ENCODE peak calls at places on chromosomes 4 and X, in eight cellular contexts. G is left lung, Q is breast epithelium, F is body of pancreas, U is K562, M is pancreas, S is suprapubic skin, E is spleen. C is an unnamed sample.

GRCh38 chr4:150425161-150425560 is 156.8 kb upstream of the MAB21L2 start:
- DNase-seq in G (no peak), Q (no peak), F (no peak), U (no peak), M (no peak), S (no peak), E (no peak), C (no peak)

GRCh38 chrX:65985922-65986588 is 53.8 kb downstream of the VSIG4 start:
- DNase-seq in G (peak), Q (no peak), F (peak), U (peak), M (no peak), S (no peak), E (peak), C (no peak)

GRCh38 chr4:38894340-38894982 is 26.9 kb downstream of the FAM114A1 start:
- DNase-seq in G (no peak), Q (no peak), F (no peak), U (no peak), M (no peak), S (no peak), E (no peak), C (no peak)

GRCh38 chr4:22483551-22483981 is 32.3 kb downstream of the ADGRA3 start:
- DNase-seq in G (no peak), Q (no peak), F (no peak), U (no peak), M (no peak), S (no peak), E (no peak), C (no peak)

GRCh38 chr4:54227261-54228063 is 1.6 kb upstream of the PDGFRA start:
- DNase-seq in G (peak), Q (no peak), F (no peak), U (no peak), M (no peak), S (no peak), E (no peak), C (no peak)

GRCh38 chr4:114599231-114600065 is 841 bp downstream of the UGT8 start:
- DNase-seq in G (peak), Q (no peak), F (peak), U (no peak), M (peak), S (no peak), E (peak), C (no peak)

GRCh38 chrX:1727531-1728027 is 112.7 kb downstream of the ASMT start:
- DNase-seq in G (no peak), Q (no peak), F (no peak), U (no peak), M (no peak), S (no peak), E (no peak), C (no peak)

GRCh38 chr4:148935179-148935578 is 493.0 kb upstream of the NR3C2 start:
- DNase-seq in G (no peak), Q (no peak), F (no peak), U (no peak), M (no peak), S (no peak), E (no peak), C (no peak)

GRCh38 chr4:101870874-101871273 is 80.3 kb downstream of the BANK1 start:
- DNase-seq in G (no peak), Q (no peak), F (no peak), U (no peak), M (no peak), S (no peak), E (no peak), C (no peak)

GRCh38 chr4:39305902-39306677 is 60.1 kb downstream of the RFC1 start:
- DNase-seq in G (no peak), Q (no peak), F (peak), U (peak), M (no peak), S (no peak), E (no peak), C (no peak)

GRCh38 chrX:19682712-19683331 is 167.5 kb upstream of the MAP3K15 start:
- DNase-seq in G (peak), Q (no peak), F (peak), U (no peak), M (no peak), S (peak), E (peak), C (peak)

GRCh38 chr4:146916479-146917076 is 29.1 kb downstream of the TTC29 start:
- DNase-seq in G (no peak), Q (no peak), F (no peak), U (peak), M (no peak), S (no peak), E (no peak), C (no peak)

GRCh38 chrX:15344106-15344505 is 8.8 kb upstream of the PIGA start:
- DNase-seq in G (no peak), Q (no peak), F (no peak), U (no peak), M (no peak), S (no peak), E (no peak), C (no peak)

GRCh38 chr4:183099537-183100297 is 660 bp downstream of the WWC2 start:
- DNase-seq in G (peak), Q (no peak), F (peak), U (peak), M (peak), S (no peak), E (peak), C (no peak)

GRCh38 chr4:186002853-186003252 is 66.1 kb upstream of the TLR3 start:
- DNase-seq in G (no peak), Q (no peak), F (no peak), U (no peak), M (no peak), S (no peak), E (no peak), C (no peak)

GRCh38 chrX:11351375-11352295 is 58.4 kb downstream of the AMELX start:
- DNase-seq in G (peak), Q (no peak), F (peak), U (no peak), M (peak), S (peak), E (peak), C (no peak)

GRCh38 chrX:10047631-10048030 is 80.5 kb downstream of the CLDN34 start:
- DNase-seq in G (no peak), Q (no peak), F (no peak), U (no peak), M (no peak), S (no peak), E (no peak), C (no peak)

GRCh38 chrX:124268099-124268498 is 64.4 kb upstream of the TEX13D start:
- DNase-seq in G (no peak), Q (no peak), F (no peak), U (no peak), M (no peak), S (no peak), E (no peak), C (no peak)

GRCh38 chrX:38277802-38278201 is 49.5 kb downstream of the RPGR start:
- DNase-seq in G (no peak), Q (no peak), F (no peak), U (no peak), M (no peak), S (no peak), E (no peak), C (no peak)

GRCh38 chrX:38278682-38279081 is 48.6 kb downstream of the RPGR start:
- DNase-seq in G (no peak), Q (no peak), F (no peak), U (no peak), M (no peak), S (no peak), E (no peak), C (no peak)

GRCh38 chrX:38279188-38279587 is 48.1 kb downstream of the RPGR start:
- DNase-seq in G (no peak), Q (no peak), F (no peak), U (no peak), M (no peak), S (no peak), E (no peak), C (no peak)

GRCh38 chrX:38285649-38286048 is 41.7 kb downstream of the RPGR start:
- DNase-seq in G (no peak), Q (no peak), F (no peak), U (no peak), M (no peak), S (no peak), E (no peak), C (no peak)

DNA sequence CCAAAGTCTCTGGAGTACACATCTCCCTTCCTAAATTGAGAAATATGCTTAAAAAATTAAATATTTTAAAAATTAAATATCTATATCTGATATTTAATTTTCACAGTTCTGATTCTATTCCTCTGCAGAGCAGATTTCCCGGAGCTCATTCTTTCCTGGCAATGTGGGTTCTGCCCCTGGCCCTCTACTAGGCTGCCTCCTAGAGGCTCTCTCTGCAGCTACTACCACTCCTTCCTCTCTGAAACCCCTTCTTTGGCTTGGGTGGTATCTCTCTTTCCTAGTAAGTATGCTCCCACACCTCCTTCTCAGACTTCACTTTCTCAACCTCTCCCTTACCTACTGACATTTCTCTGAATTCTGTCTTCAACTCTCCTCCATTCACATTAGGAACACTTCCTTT is 45.3 kb downstream of the RPGR start:
- DNase-seq in G (no peak), Q (no peak), F (no peak), U (no peak), M (no peak), S (no peak), E (no peak), C (no peak)
- TF ChIP-seq CTCF in G (no peak), Q (no peak), F (no peak), U (no peak), M (no peak), S (no peak), E (no peak), C (no peak)

GRCh38 chr4:1017706-1018105 is 6.3 kb downstream of the FGFRL1 start:
- DNase-seq in G (no peak), Q (no peak), F (no peak), U (peak), M (no peak), S (no peak), E (no peak), C (no peak)

GRCh38 chr4:1018147-1019020 is 7.0 kb downstream of the FGFRL1 start:
- DNase-seq in G (no peak), Q (no peak), F (no peak), U (peak), M (no peak), S (no peak), E (no peak), C (no peak)

GRCh38 chr4:1019320-1019719 is 7.9 kb downstream of the FGFRL1 start:
- DNase-seq in G (no peak), Q (no peak), F (no peak), U (peak), M (no peak), S (no peak), E (no peak), C (no peak)

GRCh38 chr4:1021386-1022050 is 10.1 kb downstream of the FGFRL1 start:
- DNase-seq in G (no peak), Q (no peak), F (no peak), U (no peak), M (no peak), S (no peak), E (no peak), C (no peak)

GRCh38 chr4:1019726-1020470 is 8.5 kb downstream of the FGFRL1 start:
- DNase-seq in G (no peak), Q (no peak), F (no peak), U (peak), M (no peak), S (no peak), E (no peak), C (no peak)
- TF ChIP-seq CTCF in G (no peak), Q (no peak), F (no peak), U (no peak), M (no peak), S (no peak), E (no peak), C (no peak)

GRCh38 chr4:43275779-43276178 is 383.3 kb downstream of the GRXCR1 start:
- DNase-seq in G (no peak), Q (no peak), F (no peak), U (no peak), M (no peak), S (no peak), E (no peak), C (no peak)

GRCh38 chr4:43277003-43277402 is 384.5 kb downstream of the GRXCR1 start:
- DNase-seq in G (no peak), Q (no peak), F (no peak), U (no peak), M (no peak), S (no peak), E (no peak), C (no peak)

GRCh38 chr4:43271946-43272345 is 379.4 kb downstream of the GRXCR1 start:
- DNase-seq in G (no peak), Q (no peak), F (no peak), U (no peak), M (no peak), S (no peak), E (no peak), C (no peak)

GRCh38 chr4:43274376-43274775 is 381.9 kb downstream of the GRXCR1 start:
- DNase-seq in G (no peak), Q (no peak), F (no peak), U (no peak), M (no peak), S (no peak), E (no peak), C (no peak)
- TF ChIP-seq CTCF in G (no peak), Q (no peak), F (no peak), U (no peak), M (no peak), S (no peak), E (no peak), C (no peak)

GRCh38 chr4:7876096-7876993 is 63.3 kb downstream of the AFAP1 start:
- DNase-seq in G (no peak), Q (no peak), F (no peak), U (no peak), M (no peak), S (no peak), E (no peak), C (no peak)
- TF ChIP-seq CTCF in G (no peak), Q (no peak), F (no peak), U (no peak), M (no peak), S (no peak), E (no peak), C (no peak)

GRCh38 chr4:181998588-181998987 is 244.6 kb upstream of the TENM3 start:
- DNase-seq in G (no peak), Q (no peak), F (no peak), U (no peak), M (no peak), S (no peak), E (no peak), C (no peak)
- TF ChIP-seq CTCF in G (no peak), Q (no peak), F (no peak), U (no peak), M (no peak), S (no peak), E (no peak), C (no peak)

GRCh38 chrX:47193475-47194241 is at the start of gene UBA1:
- DNase-seq in G (peak), Q (peak), F (peak), U (peak), M (peak), S (peak), E (peak), C (peak)
- TF ChIP-seq CTCF in G (peak), Q (peak), F (peak), U (peak), M (peak), S (peak), E (peak), C (peak)

GRCh38 chr4:48016141-48017107 is at the start of the genes CNGA1 and NIPAL1:
- DNase-seq in G (peak), Q (peak), F (peak), U (peak), M (peak), S (peak), E (peak), C (no peak)

GRCh38 chr4:48015678-48016077 is 803 bp downstream of the CNGA1 start:
- DNase-seq in G (no peak), Q (no peak), F (no peak), U (no peak), M (no peak), S (no peak), E (no peak), C (no peak)

GRCh38 chr4:48018112-48018511 is 1.5 kb downstream of the NIPAL1 start:
- DNase-seq in G (no peak), Q (no peak), F (no peak), U (no peak), M (no peak), S (no peak), E (no peak), C (no peak)

GRCh38 chr4:48015216-48015615 is 1.3 kb downstream of the CNGA1 start:
- DNase-seq in G (no peak), Q (no peak), F (no peak), U (no peak), M (no peak), S (no peak), E (no peak), C (no peak)

GRCh38 chr4:48017108-48017527 is 546 bp downstream of the NIPAL1 start:
- DNase-seq in G (peak), Q (peak), F (peak), U (peak), M (peak), S (peak), E (peak), C (no peak)
- TF ChIP-seq CTCF in G (no peak), Q (no peak), F (no peak), U (no peak), M (no peak), S (no peak), E (no peak), C (no peak)

DNA sequence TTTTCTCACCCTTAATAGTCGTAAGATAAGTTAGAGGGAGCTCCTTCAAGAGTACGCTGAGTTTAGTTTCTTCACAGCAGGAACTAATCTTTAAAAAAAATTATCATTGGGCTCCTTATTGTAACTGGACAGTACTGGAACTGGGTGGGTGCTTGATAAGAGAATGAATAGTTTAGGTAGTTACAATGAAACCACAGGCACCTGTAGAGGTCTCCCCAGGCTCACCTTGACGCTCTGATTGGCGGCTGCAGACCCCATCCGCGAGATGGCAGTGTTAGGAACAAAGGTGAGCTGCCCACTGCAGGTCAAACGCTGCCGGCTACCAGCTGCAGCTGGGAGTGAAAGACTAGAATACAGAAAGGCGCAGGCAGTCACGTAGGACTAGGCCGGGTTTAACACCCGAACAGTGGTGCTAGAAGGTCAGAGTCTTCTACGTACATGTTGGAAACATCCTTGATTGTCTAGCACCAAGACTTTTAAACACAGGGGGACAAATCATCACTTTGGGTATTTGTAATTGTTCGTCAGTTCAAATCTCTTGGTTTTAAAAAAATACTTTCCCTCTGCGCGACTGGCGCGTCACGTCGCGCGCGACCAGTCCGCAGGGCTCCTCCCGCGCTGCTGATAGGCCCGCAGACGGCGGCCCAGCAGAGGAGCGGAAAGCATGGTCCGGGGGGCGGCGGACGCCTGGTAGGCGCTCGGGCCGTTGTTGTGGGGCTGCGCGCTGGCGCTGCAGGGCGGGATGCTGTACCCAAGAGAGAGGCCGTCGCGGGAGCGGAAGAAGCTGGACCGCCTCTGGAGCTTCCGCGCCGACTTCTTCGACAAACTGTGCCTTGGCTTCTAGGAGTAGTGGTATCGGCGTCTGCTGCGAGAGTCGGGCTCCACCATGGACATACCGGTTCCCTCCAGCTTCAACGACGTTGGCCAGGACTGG is 45.6 kb downstream of the SMARCA5 start:
- DNase-seq in G (peak), Q (peak), F (peak), U (no peak), M (peak), S (no peak), E (peak), C (no peak)
- TF ChIP-seq CTCF in G (peak), Q (no peak), F (peak), U (peak), M (peak), S (peak), E (no peak), C (no peak)

C was measured in CD14-positive monocyte.